ENCODE peak calls at places on chromosomes 7 and 10, in ten cellular contexts. G, W, I, M, L, S, V, A, U and X are unnamed samples.

GRCh38 chr10:34731213-34731612 is 83.9 kb downstream of the PARD3 start:
- DNase-seq in G (no peak), W (no peak), I (no peak), M (no peak), L (peak), S (no peak), V (no peak), A (no peak), U (no peak), X (no peak)

GRCh38 chr10:72550239-72550638 is 75.6 kb downstream of the MICU1 start:
- DNase-seq in G (no peak), W (no peak), I (no peak), M (no peak), L (no peak), S (no peak), V (no peak), A (no peak), U (no peak), X (no peak)

GRCh38 chr7:154332776-154333175 is 280.6 kb downstream of the DPP6 start:
- DNase-seq in G (no peak), W (no peak), I (no peak), M (no peak), L (no peak), S (no peak), V (no peak), A (no peak), U (no peak), X (no peak)

GRCh38 chr10:132593900-132594876 is 56.6 kb downstream of the INPP5A start:
- DNase-seq in G (no peak), W (no peak), I (no peak), M (no peak), L (no peak), S (no peak), V (no peak), A (no peak), U (no peak), X (no peak)

GRCh38 chr7:121624922-121625321 is 228.8 kb upstream of the FAM3C start:
- DNase-seq in G (no peak), W (no peak), I (peak), M (no peak), L (no peak), S (no peak), V (no peak), A (peak), U (no peak), X (no peak)

GRCh38 chr10:14879055-14879800 is 562 bp downstream of the SUV39H2 start:
- DNase-seq in G (no peak), W (peak), I (peak), M (peak), L (no peak), S (peak), V (peak), A (peak), U (no peak), X (peak)

GRCh38 chr7:28984631-28985030 is 26.5 kb upstream of the TRIL start:
- DNase-seq in G (no peak), W (no peak), I (peak), M (no peak), L (peak), S (peak), V (no peak), A (peak), U (no peak), X (no peak)

GRCh38 chr7:151727579-151728285 is 149.2 kb downstream of the PRKAG2 start:
- DNase-seq in G (no peak), W (no peak), I (no peak), M (no peak), L (peak), S (peak), V (no peak), A (peak), U (peak), X (peak)

GRCh38 chr10:11058965-11059364 is 41.3 kb downstream of the CELF2 start:
- DNase-seq in G (no peak), W (no peak), I (no peak), M (no peak), L (no peak), S (no peak), V (no peak), A (peak), U (no peak), X (no peak)

GRCh38 chr7:2191026-2191425 is 41.7 kb downstream of the MAD1L1 start:
- DNase-seq in G (no peak), W (no peak), I (no peak), M (no peak), L (no peak), S (no peak), V (no peak), A (no peak), U (no peak), X (no peak)

GRCh38 chr7:107931740-107932515 is 40.9 kb downstream of the DLD start:
- DNase-seq in G (no peak), W (no peak), I (no peak), M (no peak), L (no peak), S (no peak), V (no peak), A (peak), U (no peak), X (no peak)

GRCh38 chr7:131196808-131197207 is 130.9 kb upstream of the MKLN1 start:
- DNase-seq in G (no peak), W (no peak), I (no peak), M (no peak), L (peak), S (no peak), V (no peak), A (peak), U (no peak), X (no peak)

GRCh38 chr7:33346055-33346454 is 216.7 kb downstream of the BBS9 start:
- DNase-seq in G (no peak), W (no peak), I (no peak), M (no peak), L (no peak), S (no peak), V (no peak), A (no peak), U (no peak), X (no peak)

GRCh38 chr7:79495544-79496272 is 42.2 kb upstream of the MAGI2 start:
- DNase-seq in G (no peak), W (no peak), I (no peak), M (no peak), L (no peak), S (no peak), V (no peak), A (peak), U (no peak), X (no peak)

GRCh38 chr10:126135177-126135576 is 238.8 kb downstream of the FANK1 start:
- DNase-seq in G (no peak), W (no peak), I (no peak), M (no peak), L (no peak), S (no peak), V (no peak), A (peak), U (peak), X (no peak)

GRCh38 chr10:100835810-100836209 is 77.0 kb upstream of the SLF2 start:
- DNase-seq in G (no peak), W (no peak), I (no peak), M (no peak), L (no peak), S (no peak), V (no peak), A (no peak), U (no peak), X (no peak)